ENCODE peak calls at places on chromosomes 4 and X, in eight cellular contexts. One of them, this sample, is unnamed.

GRCh38 chrX:134925551-134925950 is 65.2 kb upstream of the SMIM10 start:
- DNase-seq in body of pancreas: no peak
- DNase-seq in Peyer's patch: no peak
- DNase-seq in adrenal gland: no peak
- DNase-seq in endothelial cell of umbilical vein: no peak
- DNase-seq in heart left ventricle: no peak
- DNase-seq in breast epithelium: no peak
- DNase-seq in IMR-90: no peak
- DNase-seq in this sample: no peak

GRCh38 chr4:148166132-148166531 is 276.1 kb downstream of the NR3C2 start:
- DNase-seq in body of pancreas: no peak
- DNase-seq in Peyer's patch: no peak
- DNase-seq in adrenal gland: no peak
- DNase-seq in endothelial cell of umbilical vein: peak; percentile 43
- DNase-seq in heart left ventricle: no peak
- DNase-seq in breast epithelium: no peak
- DNase-seq in IMR-90: no peak
- DNase-seq in this sample: no peak

GRCh38 chr4:184322328-184323025 is 104.8 kb upstream of the ENPP6 start:
- DNase-seq in body of pancreas: no peak
- DNase-seq in Peyer's patch: no peak
- DNase-seq in adrenal gland: no peak
- DNase-seq in endothelial cell of umbilical vein: no peak
- DNase-seq in heart left ventricle: no peak
- DNase-seq in breast epithelium: no peak
- DNase-seq in IMR-90: no peak
- DNase-seq in this sample: no peak

GRCh38 chr4:158079661-158080060 is 93.2 kb downstream of the GASK1B start:
- DNase-seq in body of pancreas: no peak
- DNase-seq in Peyer's patch: no peak
- DNase-seq in adrenal gland: no peak
- DNase-seq in endothelial cell of umbilical vein: peak; percentile 42
- DNase-seq in heart left ventricle: no peak
- DNase-seq in breast epithelium: no peak
- DNase-seq in IMR-90: no peak
- DNase-seq in this sample: peak; percentile 90

GRCh38 chr4:1979477-1980196 is 29.1 kb downstream of the NELFA start:
- DNase-seq in body of pancreas: no peak
- DNase-seq in Peyer's patch: no peak
- DNase-seq in adrenal gland: no peak
- DNase-seq in endothelial cell of umbilical vein: no peak
- DNase-seq in heart left ventricle: no peak
- DNase-seq in breast epithelium: no peak
- DNase-seq in IMR-90: no peak
- DNase-seq in this sample: no peak

GRCh38 chr4:155899891-155900290 is 3.6 kb upstream of the TDO2 start:
- DNase-seq in body of pancreas: no peak
- DNase-seq in Peyer's patch: no peak
- DNase-seq in adrenal gland: no peak
- DNase-seq in endothelial cell of umbilical vein: no peak
- DNase-seq in heart left ventricle: no peak
- DNase-seq in breast epithelium: no peak
- DNase-seq in IMR-90: no peak
- DNase-seq in this sample: no peak

GRCh38 chr4:118193421-118193820 is 159.1 kb downstream of the NDST3 start:
- DNase-seq in body of pancreas: no peak
- DNase-seq in Peyer's patch: no peak
- DNase-seq in adrenal gland: no peak
- DNase-seq in endothelial cell of umbilical vein: no peak
- DNase-seq in heart left ventricle: no peak
- DNase-seq in breast epithelium: no peak
- DNase-seq in IMR-90: no peak
- DNase-seq in this sample: no peak

GRCh38 chr4:10020106-10020505 is 1.2 kb downstream of the SLC2A9 start:
- DNase-seq in body of pancreas: no peak
- DNase-seq in Peyer's patch: peak; percentile 36
- DNase-seq in adrenal gland: no peak
- DNase-seq in endothelial cell of umbilical vein: no peak
- DNase-seq in heart left ventricle: no peak
- DNase-seq in breast epithelium: no peak
- DNase-seq in IMR-90: no peak
- DNase-seq in this sample: no peak

GRCh38 chr4:40622913-40623312 is 6.8 kb downstream of the RBM47 start:
- DNase-seq in body of pancreas: peak; percentile 57
- DNase-seq in Peyer's patch: no peak
- DNase-seq in adrenal gland: no peak
- DNase-seq in endothelial cell of umbilical vein: no peak
- DNase-seq in heart left ventricle: no peak
- DNase-seq in breast epithelium: no peak
- DNase-seq in IMR-90: peak; percentile 18
- DNase-seq in this sample: no peak

GRCh38 chr4:88982757-88983156 is 74.2 kb downstream of the FAM13A start:
- DNase-seq in body of pancreas: no peak
- DNase-seq in Peyer's patch: no peak
- DNase-seq in adrenal gland: no peak
- DNase-seq in endothelial cell of umbilical vein: no peak
- DNase-seq in heart left ventricle: no peak
- DNase-seq in breast epithelium: no peak
- DNase-seq in IMR-90: no peak
- DNase-seq in this sample: no peak

GRCh38 chrX:153064061-153064460 is 7.8 kb downstream of the PNMA3 start:
- DNase-seq in body of pancreas: no peak
- DNase-seq in Peyer's patch: no peak
- DNase-seq in adrenal gland: no peak
- DNase-seq in endothelial cell of umbilical vein: no peak
- DNase-seq in heart left ventricle: no peak
- DNase-seq in breast epithelium: no peak
- DNase-seq in IMR-90: no peak
- DNase-seq in this sample: no peak

GRCh38 chrX:39953879-39954278 is 143.9 kb downstream of the BCOR start:
- DNase-seq in body of pancreas: peak; percentile 84
- DNase-seq in Peyer's patch: peak; percentile 86
- DNase-seq in adrenal gland: peak; percentile 24
- DNase-seq in endothelial cell of umbilical vein: peak; percentile 43
- DNase-seq in heart left ventricle: peak; percentile 41
- DNase-seq in breast epithelium: peak; percentile 79
- DNase-seq in IMR-90: peak; percentile 81
- DNase-seq in this sample: no peak

GRCh38 chrX:154436597-154437397 is at the start of gene GDI1:
- DNase-seq in body of pancreas: peak; percentile 41
- DNase-seq in Peyer's patch: peak; percentile 66
- DNase-seq in adrenal gland: no peak
- DNase-seq in endothelial cell of umbilical vein: no peak
- DNase-seq in heart left ventricle: peak; percentile 68
- DNase-seq in breast epithelium: no peak
- DNase-seq in IMR-90: peak; percentile 22
- DNase-seq in this sample: no peak
- TF ChIP-seq POLR2A in body of pancreas: peak; percentile 42
- TF ChIP-seq POLR2A in Peyer's patch: no peak
- TF ChIP-seq POLR2A in adrenal gland: peak; percentile 21
- TF ChIP-seq POLR2A in endothelial cell of umbilical vein: no peak
- TF ChIP-seq POLR2A in heart left ventricle: no peak
- TF ChIP-seq POLR2A in breast epithelium: no peak
- TF ChIP-seq POLR2A in IMR-90: no peak
- TF ChIP-seq POLR2A in this sample: peak; percentile 63

DNA sequence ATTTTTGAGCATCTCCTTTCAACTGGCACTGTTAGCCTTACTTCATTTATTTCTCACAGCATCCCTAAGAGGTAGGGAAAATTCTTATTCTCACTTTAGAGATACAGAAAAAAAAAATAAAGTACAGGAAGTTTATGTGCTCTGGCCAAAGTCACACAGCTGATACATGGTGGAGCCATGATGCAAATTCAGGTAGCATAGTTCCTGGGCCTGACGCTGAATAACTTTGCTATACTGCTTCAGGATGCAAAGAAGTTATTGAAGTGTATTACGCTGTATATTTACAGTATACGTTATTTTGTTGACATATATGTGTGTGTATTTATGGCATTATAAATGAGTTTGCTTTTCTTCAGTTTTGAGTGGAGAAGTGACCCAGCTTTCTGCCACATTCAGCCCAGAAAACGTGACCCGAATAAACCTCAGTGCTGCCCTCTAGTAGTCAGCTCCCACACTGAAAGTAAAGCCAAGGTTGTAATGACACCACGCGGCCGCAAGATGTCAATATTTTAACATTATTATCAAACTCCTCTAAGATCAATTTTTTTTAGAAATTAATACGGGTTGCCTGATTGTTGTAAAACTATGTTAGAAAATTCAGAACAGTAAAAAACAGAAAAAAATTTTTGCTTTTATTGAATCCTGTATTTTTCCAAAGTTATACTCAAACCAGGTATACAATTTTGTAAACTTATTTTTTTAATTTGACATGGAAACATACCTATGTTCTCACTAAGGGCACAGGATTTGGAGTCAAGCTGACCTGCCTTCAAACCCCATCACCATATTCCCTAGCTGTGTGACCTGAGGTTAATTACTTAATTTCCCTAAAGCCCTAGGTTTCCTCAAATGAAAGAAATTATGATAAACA is 3.8 kb upstream of the GUCY2F start:
- DNase-seq in body of pancreas: peak; percentile 64
- DNase-seq in Peyer's patch: peak; percentile 82
- DNase-seq in adrenal gland: peak; percentile 75
- DNase-seq in endothelial cell of umbilical vein: peak; percentile 77
- DNase-seq in heart left ventricle: peak; percentile 31
- DNase-seq in breast epithelium: peak; percentile 51
- DNase-seq in IMR-90: peak; percentile 66
- DNase-seq in this sample: peak; percentile 60
- TF ChIP-seq POLR2A in body of pancreas: no peak
- TF ChIP-seq POLR2A in Peyer's patch: peak; percentile 9
- TF ChIP-seq POLR2A in adrenal gland: no peak
- TF ChIP-seq POLR2A in endothelial cell of umbilical vein: no peak
- TF ChIP-seq POLR2A in heart left ventricle: no peak
- TF ChIP-seq POLR2A in breast epithelium: no peak
- TF ChIP-seq POLR2A in IMR-90: no peak
- TF ChIP-seq POLR2A in this sample: no peak

GRCh38 chr4:152512483-152512882 is 23.4 kb downstream of the FBXW7 start:
- DNase-seq in body of pancreas: no peak
- DNase-seq in Peyer's patch: no peak
- DNase-seq in adrenal gland: no peak
- DNase-seq in endothelial cell of umbilical vein: peak; percentile 76
- DNase-seq in heart left ventricle: no peak
- DNase-seq in breast epithelium: no peak
- DNase-seq in IMR-90: no peak
- DNase-seq in this sample: no peak
- TF ChIP-seq POLR2A in body of pancreas: no peak
- TF ChIP-seq POLR2A in Peyer's patch: no peak
- TF ChIP-seq POLR2A in adrenal gland: no peak
- TF ChIP-seq POLR2A in endothelial cell of umbilical vein: no peak
- TF ChIP-seq POLR2A in heart left ventricle: no peak
- TF ChIP-seq POLR2A in breast epithelium: no peak
- TF ChIP-seq POLR2A in IMR-90: no peak
- TF ChIP-seq POLR2A in this sample: no peak

GRCh38 chr4:182575225-182575624 is 332.0 kb downstream of the TENM3 start:
- DNase-seq in body of pancreas: no peak
- DNase-seq in Peyer's patch: no peak
- DNase-seq in adrenal gland: no peak
- DNase-seq in endothelial cell of umbilical vein: no peak
- DNase-seq in heart left ventricle: no peak
- DNase-seq in breast epithelium: no peak
- DNase-seq in IMR-90: no peak
- DNase-seq in this sample: no peak

GRCh38 chr4:182577411-182577810 is 334.2 kb downstream of the TENM3 start:
- DNase-seq in body of pancreas: no peak
- DNase-seq in Peyer's patch: no peak
- DNase-seq in adrenal gland: no peak
- DNase-seq in endothelial cell of umbilical vein: no peak
- DNase-seq in heart left ventricle: no peak
- DNase-seq in breast epithelium: no peak
- DNase-seq in IMR-90: peak; percentile 67
- DNase-seq in this sample: no peak

GRCh38 chr4:182576609-182577289 is 333.5 kb downstream of the TENM3 start:
- DNase-seq in body of pancreas: no peak
- DNase-seq in Peyer's patch: no peak
- DNase-seq in adrenal gland: no peak
- DNase-seq in endothelial cell of umbilical vein: no peak
- DNase-seq in heart left ventricle: no peak
- DNase-seq in breast epithelium: no peak
- DNase-seq in IMR-90: peak; percentile 65
- DNase-seq in this sample: no peak

GRCh38 chr4:182578402-182578801 is 335.2 kb downstream of the TENM3 start:
- DNase-seq in body of pancreas: no peak
- DNase-seq in Peyer's patch: no peak
- DNase-seq in adrenal gland: no peak
- DNase-seq in endothelial cell of umbilical vein: peak; percentile 53
- DNase-seq in heart left ventricle: no peak
- DNase-seq in breast epithelium: no peak
- DNase-seq in IMR-90: peak; percentile 91
- DNase-seq in this sample: no peak

GRCh38 chr4:182574706-182575105 is 331.5 kb downstream of the TENM3 start:
- DNase-seq in body of pancreas: no peak
- DNase-seq in Peyer's patch: no peak
- DNase-seq in adrenal gland: no peak
- DNase-seq in endothelial cell of umbilical vein: no peak
- DNase-seq in heart left ventricle: no peak
- DNase-seq in breast epithelium: no peak
- DNase-seq in IMR-90: no peak
- DNase-seq in this sample: no peak
- TF ChIP-seq POLR2A in body of pancreas: no peak
- TF ChIP-seq POLR2A in Peyer's patch: no peak
- TF ChIP-seq POLR2A in adrenal gland: no peak
- TF ChIP-seq POLR2A in endothelial cell of umbilical vein: no peak
- TF ChIP-seq POLR2A in heart left ventricle: no peak
- TF ChIP-seq POLR2A in breast epithelium: no peak
- TF ChIP-seq POLR2A in IMR-90: no peak
- TF ChIP-seq POLR2A in this sample: no peak

DNA sequence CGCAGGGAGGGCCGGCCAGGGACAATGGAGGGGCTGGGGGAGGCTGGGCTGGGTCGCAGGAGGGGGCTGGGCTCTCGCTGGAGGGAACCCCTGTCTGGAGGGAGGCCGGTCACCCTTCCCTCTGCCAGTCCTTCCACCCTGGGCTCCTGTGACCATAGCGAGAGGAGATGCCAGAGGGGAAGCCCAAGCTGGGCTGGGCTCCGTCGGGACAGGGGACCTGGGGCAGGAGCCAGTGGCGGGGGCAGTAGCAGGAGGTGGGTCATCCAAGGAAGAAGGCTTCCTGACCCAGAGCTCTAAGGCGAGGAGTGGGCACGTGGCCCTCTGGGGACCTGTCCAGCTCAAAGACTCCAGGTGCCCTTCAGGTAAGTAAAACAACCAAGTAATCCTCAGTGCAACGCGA is 16.9 kb downstream of the CTAG1B start:
- DNase-seq in body of pancreas: no peak
- DNase-seq in Peyer's patch: no peak
- DNase-seq in adrenal gland: no peak
- DNase-seq in endothelial cell of umbilical vein: no peak
- DNase-seq in heart left ventricle: no peak
- DNase-seq in breast epithelium: no peak
- DNase-seq in IMR-90: no peak
- DNase-seq in this sample: no peak
- TF ChIP-seq POLR2A in body of pancreas: no peak
- TF ChIP-seq POLR2A in Peyer's patch: no peak
- TF ChIP-seq POLR2A in adrenal gland: no peak
- TF ChIP-seq POLR2A in endothelial cell of umbilical vein: no peak
- TF ChIP-seq POLR2A in heart left ventricle: no peak
- TF ChIP-seq POLR2A in breast epithelium: no peak
- TF ChIP-seq POLR2A in IMR-90: no peak
- TF ChIP-seq POLR2A in this sample: no peak

DNA sequence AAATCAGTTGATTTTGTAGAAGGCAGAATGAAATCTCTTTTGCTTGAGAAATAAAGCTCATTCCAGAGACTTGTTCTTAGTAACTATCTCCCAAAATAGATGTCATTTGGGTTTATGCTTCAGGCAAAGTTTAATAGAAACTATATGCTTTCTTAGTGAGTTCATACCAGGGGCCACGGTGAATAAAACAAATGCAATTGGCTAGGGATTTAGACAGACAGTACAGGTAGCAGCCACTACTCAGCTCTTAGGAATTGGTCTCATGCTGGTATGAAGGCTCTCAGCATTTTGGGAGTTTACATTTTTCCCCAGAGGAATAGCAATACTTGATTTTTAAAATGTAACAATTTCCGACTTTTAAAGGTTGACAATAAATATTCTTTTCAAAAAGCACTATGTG is 27.0 kb downstream of the GYPA start:
- DNase-seq in body of pancreas: no peak
- DNase-seq in Peyer's patch: no peak
- DNase-seq in adrenal gland: no peak
- DNase-seq in endothelial cell of umbilical vein: no peak
- DNase-seq in heart left ventricle: no peak
- DNase-seq in breast epithelium: no peak
- DNase-seq in IMR-90: no peak
- DNase-seq in this sample: no peak
- TF ChIP-seq POLR2A in body of pancreas: no peak
- TF ChIP-seq POLR2A in Peyer's patch: no peak
- TF ChIP-seq POLR2A in adrenal gland: no peak
- TF ChIP-seq POLR2A in endothelial cell of umbilical vein: no peak
- TF ChIP-seq POLR2A in heart left ventricle: no peak
- TF ChIP-seq POLR2A in breast epithelium: no peak
- TF ChIP-seq POLR2A in IMR-90: no peak
- TF ChIP-seq POLR2A in this sample: no peak

This sample was measured in uterus.